ENCODE peak calls at places on chromosomes 12 and 14, in nine cellular contexts. M, L, H, U, X, D, I, J and A are unnamed samples.

GRCh38 chr14:68523326-68523610 is 269.6 kb downstream of the ZFP36L1 start:
- DNase-seq in M (no peak), L (no peak), H (no peak), U (no peak), X (no peak), D (no peak), I (no peak), J (no peak), A (no peak)

GRCh38 chr12:45745861-45746277 is 16.4 kb downstream of the ARID2 start:
- DNase-seq in M (no peak), L (no peak), H (peak; percentile 61), U (no peak), X (no peak), D (no peak), I (no peak), J (no peak), A (no peak)

GRCh38 chr12:93569656-93570551 is 2.6 kb upstream of the SOCS2 start:
- DNase-seq in M (no peak), L (peak; percentile 66), H (peak; percentile 89), U (peak; percentile 89), X (peak; percentile 85), D (no peak), I (peak; percentile 93), J (peak; percentile 93), A (peak; percentile 89)

GRCh38 chr12:46351861-46352595 is 20.5 kb downstream of the SLC38A2 start:
- DNase-seq in M (no peak), L (no peak), H (no peak), U (no peak), X (no peak), D (no peak), I (no peak), J (no peak), A (no peak)

GRCh38 chr12:89024580-89024979 is 327.7 kb downstream of the DUSP6 start:
- DNase-seq in M (no peak), L (no peak), H (no peak), U (no peak), X (no peak), D (no peak), I (no peak), J (no peak), A (no peak)

GRCh38 chr14:54901380-54902142 is 1.1 kb downstream of the GCH1 start:
- DNase-seq in M (no peak), L (no peak), H (no peak), U (no peak), X (no peak), D (no peak), I (peak; percentile 44), J (no peak), A (peak; percentile 8)

GRCh38 chr14:22848391-22849164 is 12.2 kb downstream of the MMP14 start:
- DNase-seq in M (no peak), L (peak; percentile 85), H (peak; percentile 96), U (peak; percentile 59), X (peak; percentile 44), D (no peak), I (peak; percentile 46), J (no peak), A (peak; percentile 27)

GRCh38 chr14:23432946-23433345 is 2.5 kb downstream of the MYH7 start:
- DNase-seq in M (no peak), L (no peak), H (no peak), U (no peak), X (no peak), D (no peak), I (no peak), J (no peak), A (no peak)

GRCh38 chr12:123764109-123764508 is 2.0 kb downstream of the DNAH10 start:
- DNase-seq in M (no peak), L (no peak), H (no peak), U (no peak), X (no peak), D (no peak), I (no peak), J (no peak), A (no peak)

GRCh38 chr12:123765504-123766035 is 3.5 kb downstream of the DNAH10 start:
- DNase-seq in M (no peak), L (no peak), H (no peak), U (no peak), X (no peak), D (no peak), I (no peak), J (no peak), A (no peak)

GRCh38 chr12:123771261-123771660 is 9.2 kb downstream of the DNAH10 start:
- DNase-seq in M (no peak), L (no peak), H (no peak), U (no peak), X (no peak), D (no peak), I (no peak), J (no peak), A (no peak)

GRCh38 chr12:123772074-123772473 is 10.0 kb downstream of the DNAH10 start:
- DNase-seq in M (no peak), L (no peak), H (no peak), U (no peak), X (no peak), D (no peak), I (no peak), J (no peak), A (no peak)

DNA sequence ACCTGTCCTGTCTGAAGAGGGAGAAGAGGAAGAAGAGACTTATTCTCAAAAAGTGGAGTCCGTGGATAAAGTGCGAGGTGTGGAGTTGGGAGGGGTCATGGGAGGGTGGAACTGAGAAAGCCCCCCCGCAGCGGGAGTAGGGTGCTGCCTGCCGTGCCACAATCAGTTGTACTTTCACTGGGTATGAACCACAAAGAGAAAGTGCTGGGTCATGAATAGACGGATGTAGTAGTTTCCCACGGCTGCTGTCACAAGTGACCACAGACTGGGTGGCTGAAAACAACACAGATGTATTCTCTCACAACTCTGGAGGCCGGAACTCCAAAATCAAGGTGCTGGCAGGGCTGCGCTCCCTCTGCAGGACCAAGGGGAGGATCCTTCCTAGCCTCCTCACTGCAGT is 5.5 kb downstream of the DNAH10 start:
- DNase-seq in M (no peak), L (no peak), H (no peak), U (no peak), X (no peak), D (no peak), I (no peak), J (no peak), A (no peak)
- H3K4me3 ChIP-seq in M (no peak overlapping the region), L (no peak overlapping the region), H (no peak overlapping the region), U (no peak overlapping the region), X (no peak overlapping the region), D (no peak overlapping the region), I (no peak overlapping the region), J (no peak overlapping the region), A (no peak overlapping the region)

DNA sequence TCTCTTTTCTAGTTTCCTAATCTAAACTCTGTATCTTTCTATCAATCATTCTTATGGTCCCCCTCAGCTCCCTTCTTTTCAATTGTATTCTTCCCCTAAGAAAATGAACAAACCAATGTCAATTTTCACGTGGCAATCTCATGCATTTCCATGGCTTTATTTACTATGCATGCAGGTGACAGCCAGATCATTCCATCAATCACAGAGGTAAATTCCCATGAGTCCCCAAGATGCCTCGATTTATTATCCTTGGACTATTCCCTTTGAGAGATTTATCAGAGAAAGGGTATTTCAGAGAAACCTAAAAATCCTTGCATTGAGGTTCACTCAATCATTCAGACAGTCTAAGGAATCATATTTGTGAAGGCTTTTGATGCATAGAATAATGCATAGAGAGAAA is 301.2 kb downstream of the DIO2 start:
- DNase-seq in M (no peak), L (no peak), H (no peak), U (no peak), X (no peak), D (no peak), I (no peak), J (no peak), A (no peak)
- H3K4me3 ChIP-seq in M (no peak overlapping the region), L (no peak overlapping the region), H (no peak overlapping the region), U (no peak overlapping the region), X (no peak overlapping the region), D (no peak overlapping the region), I (no peak overlapping the region), J (no peak overlapping the region), A (no peak overlapping the region)

GRCh38 chr14:91839754-91840153 is 27.6 kb downstream of the TC2N start:
- DNase-seq in M (no peak), L (no peak), H (no peak), U (no peak), X (no peak), D (no peak), I (no peak), J (no peak), A (no peak)

GRCh38 chr14:91835197-91835919 is 32.0 kb downstream of the TC2N start:
- DNase-seq in M (no peak), L (no peak), H (no peak), U (no peak), X (peak; percentile 34), D (no peak), I (peak; percentile 52), J (peak; percentile 2), A (no peak)

GRCh38 chr14:91834571-91834970 is 32.8 kb downstream of the TC2N start:
- DNase-seq in M (no peak), L (no peak), H (no peak), U (no peak), X (no peak), D (no peak), I (no peak), J (no peak), A (no peak)

GRCh38 chr14:91837076-91837475 is 30.3 kb downstream of the TC2N start:
- DNase-seq in M (no peak), L (no peak), H (no peak), U (no peak), X (no peak), D (no peak), I (no peak), J (no peak), A (peak; percentile 26)

DNA sequence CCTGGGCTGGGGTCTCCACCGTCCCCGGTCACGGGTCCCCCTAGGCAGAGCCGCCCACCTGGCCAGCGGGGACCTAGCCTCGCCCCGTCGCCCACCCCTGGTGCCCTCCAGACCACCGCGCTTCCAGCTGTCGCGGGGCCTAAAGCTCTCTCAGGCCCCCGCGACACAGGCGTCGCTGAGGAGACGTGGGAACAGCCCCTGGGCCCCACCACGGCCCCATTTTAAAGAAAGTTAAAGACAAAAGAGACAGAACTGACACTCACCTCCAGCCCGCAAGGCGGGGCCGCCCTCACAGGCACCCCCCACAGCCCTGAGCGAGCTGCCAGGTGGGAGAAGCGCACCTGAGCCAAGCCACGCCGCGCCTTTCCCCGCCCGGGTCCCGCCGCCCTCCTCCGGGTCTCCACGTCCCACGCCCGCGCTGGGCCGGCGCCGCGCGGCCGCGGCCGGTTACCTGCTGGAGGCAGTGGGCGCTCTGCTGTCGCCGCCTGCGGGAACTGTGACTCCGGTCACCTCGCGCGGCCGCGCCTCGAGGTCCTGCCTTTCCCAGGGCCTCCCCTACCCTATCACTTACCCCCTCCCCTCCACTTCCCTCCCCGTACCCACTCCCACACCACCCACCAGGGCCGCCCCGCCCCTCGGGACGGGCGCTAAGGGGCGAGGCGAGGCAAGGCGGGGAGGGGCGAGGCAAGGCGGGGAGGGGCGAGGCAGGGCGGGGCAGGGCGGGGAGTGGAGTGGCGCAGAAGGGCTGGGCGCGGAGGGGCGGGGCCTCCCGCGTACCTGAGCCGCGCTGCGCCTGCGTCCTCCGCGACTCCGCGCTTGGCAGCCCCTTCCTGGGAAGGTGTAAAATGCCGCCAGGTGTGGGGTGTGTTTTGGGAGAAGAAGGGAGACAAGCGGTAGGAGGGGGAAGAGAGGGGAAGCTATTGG is 31.2 kb downstream of the TC2N start:
- DNase-seq in M (peak; percentile 62), L (no peak), H (no peak), U (peak; percentile 83), X (peak; percentile 96), D (no peak), I (peak; percentile 89), J (peak; percentile 86), A (peak; percentile 97)
- H3K4me3 ChIP-seq in M (peak overlapping the region; percentile 71), L (no peak overlapping the region), H (no peak overlapping the region), U (peak overlapping the region; percentile 53), X (peak overlapping the region; percentile 66), D (peak overlapping the region; percentile 39), I (peak overlapping the region; percentile 73), J (peak overlapping the region; percentile 63), A (peak overlapping the region; percentile 95)

DNA sequence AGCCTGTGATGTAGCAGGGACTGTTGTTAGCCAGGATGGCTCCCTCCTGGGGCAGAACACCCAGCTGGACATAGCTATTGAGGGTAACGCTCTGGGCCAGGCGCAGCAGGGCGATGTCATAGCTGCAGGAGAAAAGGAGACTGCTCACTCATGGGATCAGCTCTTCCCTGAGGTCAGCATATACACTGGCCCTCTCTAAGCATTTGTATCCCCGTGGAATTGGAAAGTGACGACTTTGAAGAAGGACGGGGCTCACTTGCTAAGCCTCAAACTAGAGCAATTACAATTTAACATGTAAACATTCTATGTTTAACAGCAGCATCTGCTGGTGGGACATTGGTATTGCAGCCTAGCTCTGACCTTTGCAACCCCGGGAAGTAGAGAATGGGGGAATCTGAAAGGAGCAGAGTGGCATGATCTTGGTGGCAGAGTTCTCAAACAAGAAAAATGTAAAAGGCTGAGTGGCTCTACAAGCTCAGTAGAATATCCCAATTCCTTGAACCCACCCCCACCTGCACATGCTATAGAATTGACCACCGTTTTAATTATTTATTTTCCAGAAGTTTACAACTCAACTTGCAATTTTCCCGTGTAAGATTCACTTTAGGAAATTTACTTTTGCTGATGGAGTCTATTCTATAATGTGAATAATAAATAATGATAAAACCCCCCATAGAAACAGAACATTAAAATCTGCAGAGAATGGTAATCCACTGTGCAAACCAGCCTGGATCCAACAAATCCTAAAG is 5.0 kb downstream of the CELA1 start:
- DNase-seq in M (no peak), L (peak; percentile 42), H (peak; percentile 83), U (no peak), X (peak; percentile 75), D (no peak), I (peak; percentile 86), J (peak; percentile 83), A (peak; percentile 82)
- H3K4me3 ChIP-seq in M (no peak overlapping the region), L (peak overlapping the region; percentile 29), H (peak overlapping the region; percentile 24), U (peak overlapping the region; percentile 34), X (peak overlapping the region; percentile 13), D (no peak overlapping the region), I (peak overlapping the region; percentile 24), J (no peak overlapping the region), A (no peak overlapping the region)